ENCODE peak calls at places on chromosomes 16 and 17, in five cellular contexts. D is colonic mucosa; F is foreskin fibroblast; V is AG04450; I is CD8-positive, alpha-beta T cell. P is an unnamed sample.

GRCh38 chr17:36935681-36936454 is 1.4 kb upstream of the LHX1 start:
- DNase-seq in V (no peak), F (no peak), D (no peak), I (no peak), P (no peak)

GRCh38 chr17:46151762-46152161 is 41.5 kb downstream of the KANSL1 start:
- DNase-seq in V (no peak), I (no peak), D (no peak), F (no peak), P (no peak)

GRCh38 chr16:12120331-12120981 is 143.9 kb downstream of the SNX29 start:
- DNase-seq in V (no peak), I (no peak), D (no peak), F (peak), P (no peak)

GRCh38 chr16:4529085-4530060 is 9.2 kb downstream of the CDIP1 start:
- DNase-seq in V (peak), F (no peak), D (no peak), I (no peak), P (no peak)

GRCh38 chr17:28416703-28417311 is 10.8 kb upstream of the SLC46A1 start:
- DNase-seq in V (peak), I (peak), D (peak), F (peak), P (peak)

GRCh38 chr17:78290671-78291070 is 59.2 kb downstream of the TMEM235 start:
- DNase-seq in D (no peak), V (no peak), F (no peak), I (no peak), P (no peak)

GRCh38 chr16:23435500-23435899 is 17.5 kb downstream of the COG7 start:
- DNase-seq in D (peak), I (peak), V (no peak), F (peak), P (peak)

GRCh38 chr17:79907855-79908254 is 68.6 kb upstream of the CBX4 start:
- DNase-seq in D (peak), F (peak), V (no peak), I (no peak), P (no peak)

GRCh38 chr17:63196772-63197335 is 230.8 kb downstream of the TANC2 start:
- DNase-seq in V (no peak), F (no peak), I (no peak), D (no peak), P (no peak)

GRCh38 chr16:49276646-49277385 is 4.8 kb downstream of the CBLN1 start:
- DNase-seq in I (no peak), F (no peak), D (no peak), V (no peak), P (no peak)

DNA sequence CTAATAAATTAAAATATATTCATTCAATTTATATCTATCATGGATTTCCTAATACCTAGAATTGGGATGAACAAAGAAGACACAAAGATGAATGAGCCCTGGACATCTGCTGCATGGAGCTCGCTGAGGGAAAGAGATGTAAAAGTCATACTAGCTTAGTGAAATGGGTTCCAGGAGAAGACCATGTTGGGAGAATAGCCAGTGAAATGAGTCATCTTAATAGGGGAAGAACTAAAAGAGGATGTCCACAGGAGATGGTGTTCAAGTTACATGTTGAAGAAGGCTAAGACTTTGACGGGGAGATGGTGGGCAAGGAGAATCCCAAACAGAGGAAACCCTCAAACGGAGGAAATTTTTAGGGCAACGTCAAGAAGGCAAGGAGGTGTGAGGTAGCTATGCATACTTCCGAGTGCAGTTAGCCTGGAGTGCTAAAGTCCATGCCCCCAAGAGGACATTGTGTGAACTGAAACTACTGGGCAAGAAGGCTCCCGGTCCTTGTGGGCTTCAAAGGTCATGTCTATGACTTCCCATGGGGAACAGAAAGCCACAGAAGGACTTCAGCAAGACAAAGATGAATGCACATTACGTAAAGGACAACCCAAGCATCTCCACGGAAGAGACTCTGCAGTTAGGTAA is 220.5 kb upstream of the CDH11 start:
- DNase-seq in V (no peak), D (no peak), I (no peak), F (no peak), P (no peak)
- TF ChIP-seq CTCF in V (no peak), D (no peak), I (no peak), F (no peak), P (no peak)

GRCh38 chr17:39688945-39689344 is 1.1 kb upstream of the PGAP3 start:
- DNase-seq in I (no peak), F (no peak), V (no peak), D (no peak), P (no peak)
- TF ChIP-seq CTCF in I (no peak), F (no peak), V (no peak), D (no peak), P (no peak)

GRCh38 chr16:746637-747036 is 5.8 kb upstream of the CIAO3 start:
- DNase-seq in V (no peak), F (no peak), I (no peak), D (no peak), P (no peak)

GRCh38 chr16:749010-749409 is 8.2 kb upstream of the CIAO3 start:
- DNase-seq in D (no peak), I (no peak), F (peak), V (peak), P (no peak)

GRCh38 chr16:747978-748746 is 7.4 kb upstream of the CIAO3 start:
- DNase-seq in F (no peak), D (no peak), I (no peak), V (no peak), P (no peak)

GRCh38 chr16:743794-744500 is 3.1 kb upstream of the CIAO3 start:
- DNase-seq in F (no peak), V (no peak), I (no peak), D (no peak), P (no peak)

GRCh38 chr16:745739-746138 is 4.9 kb upstream of the CIAO3 start:
- DNase-seq in D (no peak), I (no peak), V (no peak), F (no peak), P (no peak)
- TF ChIP-seq CTCF in D (no peak), I (no peak), V (peak), F (peak), P (peak)

GRCh38 chr16:8795096-8795495 is 2.3 kb downstream of the TMEM186 start:
- DNase-seq in V (no peak), I (no peak), F (no peak), D (no peak), P (no peak)

GRCh38 chr16:8797364-8798173 is at the start of the genes PMM2 and TMEM186:
- DNase-seq in V (peak), F (peak), I (peak), D (peak), P (peak)

GRCh38 chr16:8798174-8798527 is 512 bp downstream of the PMM2 start:
- DNase-seq in D (no peak), F (peak), I (no peak), V (no peak), P (no peak)

GRCh38 chr16:8795818-8796217 is 1.6 kb downstream of the TMEM186 start:
- DNase-seq in I (no peak), F (no peak), V (no peak), D (no peak), P (no peak)

GRCh38 chr16:8796469-8797363 is 723 bp downstream of the TMEM186 start:
- DNase-seq in D (no peak), F (no peak), I (no peak), V (no peak), P (no peak)
- TF ChIP-seq CTCF in D (no peak), F (peak), I (no peak), V (peak), P (no peak)

GRCh38 chr16:88723507-88723887 is 17.2 kb downstream of the CTU2 start:
- DNase-seq in I (no peak), D (no peak), F (no peak), V (no peak), P (no peak)
- TF ChIP-seq CTCF in I (no peak), D (no peak), F (no peak), V (no peak), P (no peak)

GRCh38 chr16:8869212-8869987 is 594 bp upstream of the CARHSP1 start:
- DNase-seq in V (no peak), F (no peak), I (no peak), D (no peak), P (no peak)
- TF ChIP-seq CTCF in V (no peak), F (no peak), I (no peak), D (no peak), P (no peak)

P was measured in CD14-positive monocyte.